ENCODE peak calls at places on chromosomes 16 and 17, in six cellular contexts. One of them, this sample, is unnamed.

GRCh38 chr17:71269201-71269600 is 851.6 kb upstream of the SOX9 start:
- DNase-seq in AG09319: no peak
- DNase-seq in ascending aorta: no peak
- DNase-seq in breast epithelium: no peak
- DNase-seq in IMR-90: no peak
- DNase-seq in AG04450: no peak
- DNase-seq in this sample: no peak

GRCh38 chr17:50129946-50130777 is at the start of gene SAMD14:
- DNase-seq in AG09319: no peak
- DNase-seq in ascending aorta: no peak
- DNase-seq in breast epithelium: no peak
- DNase-seq in IMR-90: peak; percentile 25
- DNase-seq in AG04450: no peak
- DNase-seq in this sample: no peak

GRCh38 chr17:71142333-71142732 is 973.0 kb downstream of the KCNJ2 start:
- DNase-seq in AG09319: no peak
- DNase-seq in ascending aorta: no peak
- DNase-seq in breast epithelium: no peak
- DNase-seq in IMR-90: peak; percentile 10
- DNase-seq in AG04450: no peak
- DNase-seq in this sample: no peak

GRCh38 chr17:29358421-29358820 is 31.7 kb upstream of the TAOK1 start:
- DNase-seq in AG09319: no peak
- DNase-seq in ascending aorta: no peak
- DNase-seq in breast epithelium: no peak
- DNase-seq in IMR-90: no peak
- DNase-seq in AG04450: no peak
- DNase-seq in this sample: no peak

GRCh38 chr16:89370081-89370511 is 120.3 kb downstream of the ANKRD11 start:
- DNase-seq in AG09319: peak; percentile 2
- DNase-seq in ascending aorta: no peak
- DNase-seq in breast epithelium: no peak
- DNase-seq in IMR-90: peak; percentile 44
- DNase-seq in AG04450: no peak
- DNase-seq in this sample: peak; percentile 60

GRCh38 chr17:27849474-27850185 is 43.5 kb downstream of the LYRM9 start:
- DNase-seq in AG09319: no peak
- DNase-seq in ascending aorta: no peak
- DNase-seq in breast epithelium: no peak
- DNase-seq in IMR-90: no peak
- DNase-seq in AG04450: no peak
- DNase-seq in this sample: no peak

GRCh38 chr17:9021158-9021984 is at the start of gene NTN1:
- DNase-seq in AG09319: no peak
- DNase-seq in ascending aorta: peak; percentile 77
- DNase-seq in breast epithelium: no peak
- DNase-seq in IMR-90: peak; percentile 13
- DNase-seq in AG04450: no peak
- DNase-seq in this sample: no peak

GRCh38 chr16:50354629-50355456 is 13.9 kb downstream of the BRD7 start:
- DNase-seq in AG09319: no peak
- DNase-seq in ascending aorta: no peak
- DNase-seq in breast epithelium: no peak
- DNase-seq in IMR-90: no peak
- DNase-seq in AG04450: no peak
- DNase-seq in this sample: no peak

GRCh38 chr16:48160575-48160974 is 4.8 kb upstream of the ABCC12 start:
- DNase-seq in AG09319: no peak
- DNase-seq in ascending aorta: no peak
- DNase-seq in breast epithelium: no peak
- DNase-seq in IMR-90: no peak
- DNase-seq in AG04450: no peak
- DNase-seq in this sample: no peak

GRCh38 chr16:85936761-85937343 is 37.9 kb downstream of the IRF8 start:
- DNase-seq in AG09319: no peak
- DNase-seq in ascending aorta: no peak
- DNase-seq in breast epithelium: no peak
- DNase-seq in IMR-90: no peak
- DNase-seq in AG04450: no peak
- DNase-seq in this sample: no peak

GRCh38 chr17:17170346-17170976 is 35.7 kb downstream of the PLD6 start:
- DNase-seq in AG09319: peak; percentile 29
- DNase-seq in ascending aorta: no peak
- DNase-seq in breast epithelium: peak; percentile 65
- DNase-seq in IMR-90: peak; percentile 21
- DNase-seq in AG04450: no peak
- DNase-seq in this sample: no peak

GRCh38 chr16:64453643-64454042 is 668.2 kb downstream of the CDH11 start:
- DNase-seq in AG09319: no peak
- DNase-seq in ascending aorta: no peak
- DNase-seq in breast epithelium: no peak
- DNase-seq in IMR-90: no peak
- DNase-seq in AG04450: no peak
- DNase-seq in this sample: no peak

GRCh38 chr16:30491744-30492308 is 19.3 kb downstream of the ITGAL start:
- DNase-seq in AG09319: peak; percentile 8
- DNase-seq in ascending aorta: no peak
- DNase-seq in breast epithelium: peak; percentile 67
- DNase-seq in IMR-90: peak; percentile 83
- DNase-seq in AG04450: peak; percentile 23
- DNase-seq in this sample: peak; percentile 76
- TF ChIP-seq CTCF in AG09319: no peak
- TF ChIP-seq CTCF in ascending aorta: no peak
- TF ChIP-seq CTCF in breast epithelium: no peak
- TF ChIP-seq CTCF in IMR-90: no peak
- TF ChIP-seq CTCF in AG04450: no peak
- TF ChIP-seq CTCF in this sample: no peak

GRCh38 chr17:1484586-1485310 is 7.7 kb downstream of the MYO1C start:
- DNase-seq in AG09319: no peak
- DNase-seq in ascending aorta: peak; percentile 75
- DNase-seq in breast epithelium: no peak
- DNase-seq in IMR-90: no peak
- DNase-seq in AG04450: no peak
- DNase-seq in this sample: peak; percentile 45
- TF ChIP-seq CTCF in AG09319: no peak
- TF ChIP-seq CTCF in ascending aorta: no peak
- TF ChIP-seq CTCF in breast epithelium: no peak
- TF ChIP-seq CTCF in IMR-90: no peak
- TF ChIP-seq CTCF in AG04450: peak; percentile 22
- TF ChIP-seq CTCF in this sample: peak; percentile 46

GRCh38 chr17:67995568-67996191 is 589 bp downstream of the C17orf58 start:
- DNase-seq in AG09319: no peak
- DNase-seq in ascending aorta: peak; percentile 65
- DNase-seq in breast epithelium: no peak
- DNase-seq in IMR-90: no peak
- DNase-seq in AG04450: no peak
- DNase-seq in this sample: no peak
- TF ChIP-seq CTCF in AG09319: no peak
- TF ChIP-seq CTCF in ascending aorta: no peak
- TF ChIP-seq CTCF in breast epithelium: no peak
- TF ChIP-seq CTCF in IMR-90: no peak
- TF ChIP-seq CTCF in AG04450: no peak
- TF ChIP-seq CTCF in this sample: peak; percentile 54

GRCh38 chr17:56497132-56497531 is 96.4 kb upstream of the NOG start:
- DNase-seq in AG09319: no peak
- DNase-seq in ascending aorta: no peak
- DNase-seq in breast epithelium: no peak
- DNase-seq in IMR-90: no peak
- DNase-seq in AG04450: no peak
- DNase-seq in this sample: no peak

GRCh38 chr17:56505154-56505756 is 88.2 kb upstream of the NOG start:
- DNase-seq in AG09319: no peak
- DNase-seq in ascending aorta: no peak
- DNase-seq in breast epithelium: no peak
- DNase-seq in IMR-90: no peak
- DNase-seq in AG04450: no peak
- DNase-seq in this sample: no peak

GRCh38 chr17:56502120-56502519 is 91.4 kb upstream of the NOG start:
- DNase-seq in AG09319: no peak
- DNase-seq in ascending aorta: no peak
- DNase-seq in breast epithelium: no peak
- DNase-seq in IMR-90: no peak
- DNase-seq in AG04450: no peak
- DNase-seq in this sample: no peak

DNA sequence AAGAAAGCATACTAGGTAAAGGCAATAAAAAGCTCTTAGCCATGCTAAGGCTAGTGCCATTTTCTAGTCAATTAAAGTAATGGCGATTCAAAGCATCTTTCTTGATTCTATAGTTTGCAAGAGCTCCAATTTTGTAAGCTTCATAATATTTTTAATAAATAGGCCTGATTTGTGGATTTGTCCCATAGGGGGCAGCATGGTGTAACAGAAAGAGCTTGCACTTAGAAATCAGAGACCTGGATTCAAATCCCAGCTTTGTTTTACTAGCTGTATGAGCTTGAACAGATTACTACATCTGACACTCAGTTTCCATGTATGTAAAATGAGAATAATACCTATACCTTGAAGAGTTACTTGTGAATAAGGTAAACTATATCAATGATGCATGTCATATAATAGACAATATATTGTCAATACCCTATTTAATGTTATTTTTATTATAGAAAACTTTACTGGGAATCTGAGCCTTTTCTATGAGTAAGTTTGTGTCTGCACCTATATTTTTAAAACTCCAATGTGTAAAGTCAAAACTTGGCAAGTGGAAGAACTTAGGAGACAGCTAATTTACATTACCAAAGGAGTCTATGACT is 93.6 kb upstream of the NOG start:
- DNase-seq in AG09319: no peak
- DNase-seq in ascending aorta: no peak
- DNase-seq in breast epithelium: no peak
- DNase-seq in IMR-90: peak; percentile 37
- DNase-seq in AG04450: no peak
- DNase-seq in this sample: peak; percentile 21
- TF ChIP-seq CTCF in AG09319: peak; percentile 28
- TF ChIP-seq CTCF in ascending aorta: peak; percentile 16
- TF ChIP-seq CTCF in breast epithelium: no peak
- TF ChIP-seq CTCF in IMR-90: peak; percentile 54
- TF ChIP-seq CTCF in AG04450: peak; percentile 50
- TF ChIP-seq CTCF in this sample: peak; percentile 81

GRCh38 chr17:76018340-76018680 is 8.8 kb downstream of the EVPL start:
- DNase-seq in AG09319: no peak
- DNase-seq in ascending aorta: no peak
- DNase-seq in breast epithelium: no peak
- DNase-seq in IMR-90: no peak
- DNase-seq in AG04450: no peak
- DNase-seq in this sample: no peak
- TF ChIP-seq CTCF in AG09319: no peak
- TF ChIP-seq CTCF in ascending aorta: no peak
- TF ChIP-seq CTCF in breast epithelium: no peak
- TF ChIP-seq CTCF in IMR-90: no peak
- TF ChIP-seq CTCF in AG04450: no peak
- TF ChIP-seq CTCF in this sample: no peak

GRCh38 chr16:66552288-66553143 is at the start of gene CKLF:
- DNase-seq in AG09319: peak; percentile 61
- DNase-seq in ascending aorta: peak; percentile 96
- DNase-seq in breast epithelium: peak; percentile 86
- DNase-seq in IMR-90: peak; percentile 83
- DNase-seq in AG04450: peak; percentile 70
- DNase-seq in this sample: peak; percentile 80
- TF ChIP-seq CTCF in AG09319: no peak
- TF ChIP-seq CTCF in ascending aorta: no peak
- TF ChIP-seq CTCF in breast epithelium: no peak
- TF ChIP-seq CTCF in IMR-90: no peak
- TF ChIP-seq CTCF in AG04450: no peak
- TF ChIP-seq CTCF in this sample: no peak

DNA sequence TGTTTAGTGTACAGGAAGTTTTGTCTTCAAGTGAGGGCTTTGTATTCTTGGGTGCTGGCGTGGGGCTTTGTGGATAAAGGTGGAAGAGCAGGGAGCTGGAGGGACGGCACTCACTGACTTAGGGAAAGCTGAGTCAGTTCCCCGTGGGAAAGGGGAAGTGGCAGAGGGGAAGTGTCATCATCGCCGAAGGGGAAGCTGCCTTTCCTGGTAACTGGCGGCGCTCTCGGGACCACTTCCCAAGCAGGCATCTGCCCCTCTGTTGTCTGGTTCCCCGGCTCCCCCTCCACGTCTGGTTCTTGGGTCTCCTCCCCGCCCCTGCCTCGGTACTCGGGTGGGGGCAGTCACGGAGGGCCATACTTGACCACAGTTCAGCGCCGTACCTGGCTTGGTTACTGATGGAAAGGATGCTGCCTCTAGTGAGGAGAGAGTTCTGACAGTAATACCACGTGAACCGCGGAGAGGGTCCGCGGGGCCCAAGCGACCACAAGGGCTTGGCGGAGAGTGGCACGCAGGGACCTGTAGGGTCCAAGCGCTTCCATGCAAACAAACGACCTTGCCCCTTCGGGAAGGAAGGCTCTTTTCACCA is 9.0 kb downstream of the KDM6B start:
- DNase-seq in AG09319: no peak
- DNase-seq in ascending aorta: peak; percentile 93
- DNase-seq in breast epithelium: peak; percentile 60
- DNase-seq in IMR-90: peak; percentile 94
- DNase-seq in AG04450: peak; percentile 75
- DNase-seq in this sample: peak; percentile 87
- TF ChIP-seq CTCF in AG09319: no peak
- TF ChIP-seq CTCF in ascending aorta: no peak
- TF ChIP-seq CTCF in breast epithelium: peak; percentile 3
- TF ChIP-seq CTCF in IMR-90: no peak
- TF ChIP-seq CTCF in AG04450: no peak
- TF ChIP-seq CTCF in this sample: peak; percentile 18

DNA sequence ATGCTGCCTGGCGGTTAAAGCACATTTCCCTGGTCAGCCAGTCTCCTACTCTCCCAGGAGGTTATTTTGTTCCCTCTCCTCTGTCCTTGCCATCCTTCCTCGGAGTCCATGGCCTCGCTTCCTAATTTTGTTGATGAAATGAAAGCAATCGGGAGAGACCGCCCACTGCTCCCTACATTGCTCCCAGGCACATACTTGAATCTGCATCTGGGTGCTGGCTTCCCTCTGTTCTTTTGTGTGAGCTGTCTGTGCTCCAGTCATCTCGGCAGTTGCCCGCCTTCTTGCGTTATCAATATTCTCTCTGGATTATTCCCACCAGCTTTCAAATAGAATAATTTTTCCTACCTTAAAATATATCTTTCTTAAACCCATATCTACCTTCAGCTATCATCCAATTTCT is 11.1 kb downstream of the KRT23 start:
- DNase-seq in AG09319: no peak
- DNase-seq in ascending aorta: no peak
- DNase-seq in breast epithelium: no peak
- DNase-seq in IMR-90: no peak
- DNase-seq in AG04450: no peak
- DNase-seq in this sample: no peak
- TF ChIP-seq CTCF in AG09319: no peak
- TF ChIP-seq CTCF in ascending aorta: no peak
- TF ChIP-seq CTCF in breast epithelium: no peak
- TF ChIP-seq CTCF in IMR-90: no peak
- TF ChIP-seq CTCF in AG04450: no peak
- TF ChIP-seq CTCF in this sample: no peak

GRCh38 chr16:30777591-30778297 is 9.3 kb downstream of the ZNF629 start:
- DNase-seq in AG09319: no peak
- DNase-seq in ascending aorta: no peak
- DNase-seq in breast epithelium: no peak
- DNase-seq in IMR-90: no peak
- DNase-seq in AG04450: no peak
- DNase-seq in this sample: no peak
- TF ChIP-seq CTCF in AG09319: no peak
- TF ChIP-seq CTCF in ascending aorta: no peak
- TF ChIP-seq CTCF in breast epithelium: no peak
- TF ChIP-seq CTCF in IMR-90: no peak
- TF ChIP-seq CTCF in AG04450: no peak
- TF ChIP-seq CTCF in this sample: no peak

This sample was measured in HFFc6.